ENCODE peak calls at places on chromosomes 11 and 22, in seven cellular contexts. P, X, Q, Y, H, J and C are unnamed samples.

GRCh38 chr22:39316440-39317083 is 2.9 kb downstream of the RPL3 start:
- DNase-seq in Q (no peak), X (peak; percentile 83), Y (peak; percentile 87), P (peak; percentile 58), J (peak; percentile 74), H (peak; percentile 67), C (peak; percentile 91)

GRCh38 chr11:134144744-134145143 is 75.9 kb downstream of the JAM3 start:
- DNase-seq in J (no peak), Y (no peak), Q (no peak), X (no peak), H (no peak), P (no peak), C (no peak)

GRCh38 chr11:70078796-70079616 is 889 bp downstream of the ANO1 start:
- DNase-seq in Y (no peak), P (no peak), H (no peak), X (no peak), J (no peak), Q (no peak), C (no peak)

GRCh38 chr11:10452211-10452767 is 2.8 kb upstream of the AMPD3 start:
- DNase-seq in Q (no peak), X (no peak), P (no peak), H (peak; percentile 7), Y (no peak), J (no peak), C (no peak)

GRCh38 chr11:120964857-120965256 is 59.0 kb upstream of the TBCEL start:
- DNase-seq in Q (no peak), Y (no peak), J (no peak), P (no peak), X (no peak), H (no peak), C (peak; percentile 12)

GRCh38 chr11:117413616-117414015 is 86.0 kb downstream of the CEP164 start:
- DNase-seq in X (no peak), Q (no peak), J (no peak), Y (no peak), H (no peak), P (no peak), C (no peak)

GRCh38 chr11:102010776-102011500 is 36.3 kb upstream of the CFAP300 start:
- DNase-seq in J (peak; percentile 45), Y (peak; percentile 74), P (no peak), H (no peak), X (peak; percentile 68), Q (no peak), C (peak; percentile 47)

GRCh38 chr11:103659138-103659734 is 377.2 kb upstream of the DDI1 start:
- DNase-seq in X (peak; percentile 16), Y (no peak), J (no peak), P (no peak), H (no peak), Q (no peak), C (no peak)

GRCh38 chr11:78030429-78031325 is 7.6 kb upstream of the KCTD14 start:
- DNase-seq in Y (no peak), H (no peak), Q (no peak), J (no peak), P (no peak), X (peak; percentile 49), C (peak; percentile 56)

GRCh38 chr11:73384871-73385692 is 8.9 kb downstream of the RELT start:
- DNase-seq in J (no peak), P (no peak), H (peak; percentile 82), X (no peak), Y (peak; percentile 70), Q (no peak), C (no peak)

GRCh38 chr11:36744375-36745168 is 146.5 kb upstream of the RAG2 start:
- DNase-seq in H (peak; percentile 37), Q (peak; percentile 79), P (no peak), X (peak; percentile 81), Y (peak; percentile 79), J (no peak), C (peak; percentile 13)

GRCh38 chr11:75288846-75289760 is 48.5 kb downstream of the TPBGL start:
- DNase-seq in Y (no peak), Q (no peak), P (no peak), H (no peak), X (no peak), J (no peak), C (no peak)

GRCh38 chr11:113417428-113417827 is 29.8 kb downstream of the ANKK1 start:
- DNase-seq in J (no peak), X (no peak), Y (no peak), P (no peak), Q (no peak), H (no peak), C (no peak)

GRCh38 chr22:45743687-45744086 is 72.1 kb downstream of the ATXN10 start:
- DNase-seq in J (no peak), H (no peak), Q (no peak), X (no peak), P (no peak), Y (no peak), C (no peak)

GRCh38 chr22:23509571-23510302 is 70.4 kb downstream of the IGLL1 start:
- DNase-seq in X (peak; percentile 73), Q (no peak), P (no peak), J (no peak), H (no peak), Y (no peak), C (peak; percentile 39)

GRCh38 chr22:39277135-39277607 is 32.4 kb upstream of the PDGFB start:
- DNase-seq in Y (no peak), Q (no peak), J (no peak), X (no peak), P (no peak), H (no peak), C (no peak)

GRCh38 chr11:69500285-69501120 is 19.0 kb downstream of the LINC01488 start:
- DNase-seq in P (no peak), H (no peak), Q (no peak), X (no peak), Y (no peak), J (no peak), C (no peak)

GRCh38 chr11:28701760-28702449 is 593.7 kb downstream of the METTL15 start:
- DNase-seq in X (no peak), Y (no peak), Q (no peak), P (no peak), J (no peak), H (no peak), C (no peak)

GRCh38 chr22:31275018-31275417 is 17.3 kb downstream of the PIK3IP1 start:
- DNase-seq in X (no peak), P (no peak), Y (no peak), J (no peak), Q (no peak), H (no peak), C (no peak)

GRCh38 chr11:108549319-108549885 is 44.2 kb downstream of the EXPH5 start:
- DNase-seq in H (no peak), J (no peak), Y (no peak), P (no peak), Q (no peak), X (no peak), C (no peak)

GRCh38 chr11:22539851-22540376 is 85.7 kb downstream of the FANCF start:
- DNase-seq in X (peak; percentile 20), H (no peak), Q (no peak), J (no peak), Y (no peak), P (no peak), C (peak; percentile 18)

GRCh38 chr22:42769574-42770447 is 49.1 kb upstream of the A4GALT start:
- DNase-seq in H (peak; percentile 89), P (no peak), Y (peak; percentile 90), Q (no peak), X (no peak), J (no peak), C (peak; percentile 53)

DNA sequence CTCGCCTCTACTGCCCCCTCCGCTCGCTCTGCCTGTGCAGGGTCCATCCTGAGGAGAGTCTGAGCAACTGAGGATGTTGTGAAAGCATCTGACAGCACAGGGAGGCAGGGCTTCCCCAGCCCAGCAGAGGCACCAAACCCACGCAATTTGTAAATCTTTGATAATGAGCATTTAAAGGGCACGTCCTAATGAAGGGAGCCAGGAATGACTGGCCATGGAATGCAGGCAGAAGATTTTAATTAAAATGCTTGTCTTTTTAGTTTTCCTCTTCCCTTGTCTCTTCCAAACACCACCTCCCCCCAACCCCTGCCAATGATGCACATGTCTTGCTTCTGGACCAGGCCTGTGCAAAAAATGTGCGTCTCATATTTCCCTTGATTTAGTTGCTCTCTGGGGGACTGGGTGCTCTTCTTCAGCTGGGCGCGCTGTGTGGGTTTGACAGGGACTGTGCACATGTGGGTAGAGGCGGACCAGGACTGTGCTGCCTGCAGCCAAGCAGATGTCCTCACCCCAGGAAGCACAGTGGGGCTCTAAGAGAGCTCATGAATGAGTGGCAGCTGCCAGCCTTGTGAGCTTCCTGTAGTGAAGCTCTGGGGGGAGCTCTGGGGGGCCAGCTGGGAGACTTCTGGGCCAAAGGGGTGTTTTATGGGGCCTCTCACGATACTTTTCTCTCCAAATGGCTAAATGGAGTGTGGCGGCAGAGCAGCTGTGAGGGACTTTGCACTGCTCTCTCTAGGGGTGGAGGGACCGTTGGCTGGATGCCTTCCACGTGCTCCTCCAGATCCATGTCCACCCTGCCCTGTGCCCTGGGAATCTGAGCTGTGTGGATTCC is 273.5 kb downstream of the ST3GAL4 start:
- DNase-seq in X (no peak), Q (no peak), H (no peak), P (no peak), Y (no peak), J (peak; percentile 96), C (no peak)
- TF ChIP-seq CTCF in X (peak; percentile 13), Q (no peak), H (no peak), P (no peak), Y (no peak), J (peak; percentile 69), C (no peak)

GRCh38 chr11:34072831-34073230 is 21.3 kb downstream of the CAPRIN1 start:
- DNase-seq in H (no peak), P (no peak), Y (no peak), X (no peak), Q (no peak), J (no peak), C (no peak)
- TF ChIP-seq CTCF in H (no peak), P (no peak), Y (no peak), X (no peak), Q (no peak), J (no peak), C (no peak)

GRCh38 chr22:37030560-37031281 is 11.2 kb downstream of the MPST start:
- DNase-seq in J (no peak), X (no peak), Q (no peak), Y (no peak), H (no peak), P (no peak), C (no peak)

GRCh38 chr22:37032134-37032534 is 12.6 kb downstream of the MPST start:
- DNase-seq in Q (no peak), P (no peak), Y (no peak), X (no peak), H (no peak), J (no peak), C (no peak)

GRCh38 chr22:37032535-37033460 is 13.3 kb downstream of the MPST start:
- DNase-seq in P (no peak), X (no peak), Q (peak; percentile 70), H (no peak), Y (peak; percentile 68), J (no peak), C (no peak)

GRCh38 chr22:37036655-37037377 is 14.7 kb upstream of the KCTD17 start:
- DNase-seq in P (no peak), X (no peak), Y (no peak), J (no peak), Q (no peak), H (no peak), C (no peak)

GRCh38 chr22:37033605-37034430 is 14.3 kb downstream of the MPST start:
- DNase-seq in P (no peak), Y (no peak), X (no peak), J (no peak), Q (no peak), H (no peak), C (no peak)
- TF ChIP-seq CTCF in P (no peak), Y (no peak), X (no peak), J (no peak), Q (no peak), H (no peak), C (no peak)

GRCh38 chr11:27640954-27641353 is 59.3 kb downstream of the BDNF start:
- DNase-seq in J (no peak), Q (no peak), X (peak; percentile 9), P (no peak), H (no peak), Y (no peak), C (no peak)
- TF ChIP-seq CTCF in J (no peak), Q (no peak), X (no peak), P (no peak), H (no peak), Y (no peak), C (no peak)